ENCODE peak calls at places on chromosomes 12 and 14, in nine cellular contexts. L is breast epithelium, X is sigmoid colon, W is IMR-90, U is body of pancreas, P is heart left ventricle, I is upper lobe of left lung, Q is uterus, S is stomach. M is an unnamed sample. For H3K27me3, the result is how much of the 10 kb centered on the place peaks cover.

GRCh38 chr14:58298880-58299664 is 717 bp downstream of the ARID4A start:
- DNase-seq in I (peak), U (peak), L (peak), S (peak), Q (peak), X (peak), W (no peak), P (peak), M (no peak)

GRCh38 chr14:77303417-77304156 is 17.1 kb downstream of the POMT2 start:
- DNase-seq in I (peak), X (no peak), L (peak), W (peak), P (no peak), Q (no peak), U (no peak), S (no peak), M (no peak)

GRCh38 chr12:20549115-20549719 is 145.9 kb upstream of the SLCO1C1 start:
- DNase-seq in P (no peak), L (no peak), X (peak), Q (peak), S (no peak), U (no peak), W (peak), I (no peak), M (no peak)

GRCh38 chr14:34356267-34356660 is 105.8 kb downstream of the SPTSSA start:
- DNase-seq in S (no peak), Q (no peak), U (no peak), X (no peak), P (no peak), W (peak), I (no peak), L (no peak), M (no peak)

GRCh38 chr14:53356361-53357150 is 203.4 kb upstream of the DDHD1 start:
- DNase-seq in L (no peak), I (no peak), S (no peak), P (no peak), U (no peak), Q (no peak), X (no peak), W (peak), M (no peak)

GRCh38 chr14:68795602-68796417 is 2.9 kb upstream of the ZFP36L1 start:
- DNase-seq in S (peak), P (peak), L (peak), I (peak), Q (peak), X (peak), U (peak), W (peak), M (peak)

GRCh38 chr14:88422036-88422435 is 36.6 kb downstream of the SPATA7 start:
- DNase-seq in W (no peak), Q (no peak), U (no peak), P (no peak), I (no peak), S (no peak), X (no peak), L (no peak), M (no peak)

GRCh38 chr14:49287004-49287403 is 299.2 kb downstream of the RPS29 start:
- DNase-seq in Q (no peak), W (no peak), P (no peak), L (no peak), I (no peak), U (no peak), X (no peak), S (no peak), M (no peak)

GRCh38 chr14:80926706-80927384 is 14.7 kb downstream of the CEP128 start:
- DNase-seq in L (no peak), P (no peak), S (no peak), X (no peak), U (no peak), I (no peak), Q (no peak), W (peak), M (no peak)

GRCh38 chr14:24849471-24849870 is 200.5 kb downstream of the STXBP6 start:
- DNase-seq in Q (no peak), U (no peak), I (no peak), W (peak), X (no peak), S (no peak), P (no peak), L (no peak), M (no peak)

GRCh38 chr12:53232641-53233538 is 881 bp upstream of the RARG start:
- DNase-seq in L (peak), X (peak), Q (no peak), P (peak), S (peak), I (peak), U (peak), W (no peak), M (peak)

GRCh38 chr14:68401855-68402254 is 391.0 kb downstream of the ZFP36L1 start:
- DNase-seq in W (no peak), S (no peak), U (no peak), Q (no peak), L (no peak), P (no peak), I (no peak), X (no peak), M (no peak)

GRCh38 chr12:101941306-101942000 is 64.1 kb downstream of the DRAM1 start:
- DNase-seq in P (no peak), Q (no peak), U (no peak), W (no peak), L (no peak), S (no peak), X (no peak), I (no peak), M (no peak)

GRCh38 chr12:32679910-32680217 is 763 bp downstream of the DNM1L start:
- DNase-seq in S (no peak), U (no peak), P (no peak), L (no peak), Q (no peak), I (no peak), W (no peak), X (no peak), M (no peak)

GRCh38 chr12:96906849-96907664 is at the start of gene NEDD1:
- DNase-seq in P (peak), Q (peak), L (peak), I (peak), W (peak), U (peak), S (peak), X (peak), M (peak)

GRCh38 chr14:100042328-100042727 is 22.9 kb upstream of the EVL start:
- DNase-seq in I (no peak), P (no peak), L (no peak), U (no peak), S (no peak), W (no peak), X (no peak), Q (no peak), M (no peak)

GRCh38 chr14:74255281-74255680 is 16.0 kb downstream of the VSX2 start:
- DNase-seq in Q (no peak), P (no peak), U (no peak), L (no peak), S (no peak), X (no peak), I (no peak), W (no peak), M (no peak)

GRCh38 chr12:71019282-71019831 is 98.8 kb upstream of the PTPRR start:
- DNase-seq in W (no peak), S (no peak), X (no peak), L (no peak), U (no peak), I (peak), P (no peak), Q (no peak), M (no peak)

GRCh38 chr14:74290415-74290814 is 12.3 kb downstream of the ABCD4 start:
- DNase-seq in X (no peak), Q (no peak), S (no peak), U (no peak), L (no peak), W (peak), I (no peak), P (no peak), M (no peak)

GRCh38 chr14:74425525-74426201 is 347 bp downstream of the SYNDIG1L start:
- DNase-seq in L (no peak), U (peak), S (no peak), I (no peak), Q (no peak), W (no peak), P (no peak), X (no peak), M (no peak)

GRCh38 chr12:86712425-86712843 is 456.2 kb upstream of the MGAT4C start:
- DNase-seq in Q (no peak), I (no peak), U (no peak), P (no peak), L (no peak), X (no peak), W (peak), S (no peak), M (no peak)

GRCh38 chr14:45185110-45185814 is 49.5 kb downstream of the FANCM start:
- DNase-seq in X (no peak), P (no peak), Q (no peak), W (peak), S (no peak), I (no peak), U (no peak), L (no peak), M (no peak)

GRCh38 chr12:32115404-32116104 is 8.9 kb downstream of the BICD1 start:
- DNase-seq in I (peak), S (peak), W (peak), Q (peak), L (peak), X (peak), U (peak), P (no peak), M (peak)

GRCh38 chr12:11621797-11622423 is 27.6 kb upstream of the ETV6 start:
- DNase-seq in W (no peak), S (no peak), L (no peak), Q (no peak), I (no peak), X (no peak), P (no peak), U (no peak), M (no peak)

GRCh38 chr12:91952916-91953315 is 192.7 kb downstream of the BTG1 start:
- DNase-seq in S (no peak), X (no peak), L (no peak), I (no peak), W (no peak), U (no peak), P (no peak), Q (no peak), M (no peak)

GRCh38 chr12:58897969-58898368 is 22.3 kb downstream of the LRIG3 start:
- DNase-seq in U (no peak), Q (no peak), W (no peak), X (no peak), L (no peak), S (no peak), P (no peak), I (no peak), M (no peak)

GRCh38 chr12:12684375-12685106 is 11.4 kb downstream of the GPR19 start:
- DNase-seq in U (no peak), L (no peak), W (peak), Q (no peak), S (no peak), I (no peak), X (no peak), P (no peak), M (no peak)

GRCh38 chr14:103378042-103378854 is 7.0 kb upstream of the MARK3 start:
- DNase-seq in Q (no peak), I (no peak), U (no peak), X (no peak), L (no peak), P (no peak), W (no peak), S (no peak), M (no peak)

GRCh38 chr12:123532808-123533649 is 490 bp downstream of the RILPL1 start:
- DNase-seq in U (peak), P (peak), X (peak), I (peak), L (no peak), Q (no peak), S (peak), W (peak), M (peak)

GRCh38 chr12:120181991-120182631 is 12.4 kb downstream of the GCN1 start:
- DNase-seq in S (no peak), P (no peak), L (peak), Q (no peak), U (no peak), I (peak), W (peak), X (no peak), M (no peak)

GRCh38 chr12:63826002-63826585 is 18.4 kb upstream of the SRGAP1 start:
- DNase-seq in L (no peak), P (no peak), I (no peak), U (no peak), X (no peak), W (peak), S (no peak), Q (no peak), M (no peak)

GRCh38 chr12:2974560-2974971 is 15.4 kb downstream of the TEAD4 start:
- DNase-seq in S (no peak), W (peak), I (no peak), P (no peak), Q (no peak), U (no peak), X (no peak), L (no peak), M (no peak)

GRCh38 chr12:47082283-47082962 is 2.7 kb upstream of the AMIGO2 start:
- DNase-seq in U (no peak), L (no peak), S (no peak), X (no peak), P (no peak), W (no peak), I (no peak), Q (no peak), M (no peak)

GRCh38 chr12:47079365-47079893 is at the start of gene PCED1B:
- DNase-seq in X (peak), L (peak), U (peak), P (peak), S (peak), Q (peak), W (peak), I (peak), M (peak)

GRCh38 chr12:47079894-47080724 is at the start of gene AMIGO2:
- DNase-seq in U (peak), I (peak), Q (peak), L (peak), S (peak), X (peak), W (peak), P (peak), M (peak)

GRCh38 chr12:47078733-47079364 is 572 bp upstream of the PCED1B start:
- DNase-seq in X (peak), U (peak), Q (peak), I (peak), P (no peak), W (peak), S (no peak), L (peak), M (no peak)

DNA sequence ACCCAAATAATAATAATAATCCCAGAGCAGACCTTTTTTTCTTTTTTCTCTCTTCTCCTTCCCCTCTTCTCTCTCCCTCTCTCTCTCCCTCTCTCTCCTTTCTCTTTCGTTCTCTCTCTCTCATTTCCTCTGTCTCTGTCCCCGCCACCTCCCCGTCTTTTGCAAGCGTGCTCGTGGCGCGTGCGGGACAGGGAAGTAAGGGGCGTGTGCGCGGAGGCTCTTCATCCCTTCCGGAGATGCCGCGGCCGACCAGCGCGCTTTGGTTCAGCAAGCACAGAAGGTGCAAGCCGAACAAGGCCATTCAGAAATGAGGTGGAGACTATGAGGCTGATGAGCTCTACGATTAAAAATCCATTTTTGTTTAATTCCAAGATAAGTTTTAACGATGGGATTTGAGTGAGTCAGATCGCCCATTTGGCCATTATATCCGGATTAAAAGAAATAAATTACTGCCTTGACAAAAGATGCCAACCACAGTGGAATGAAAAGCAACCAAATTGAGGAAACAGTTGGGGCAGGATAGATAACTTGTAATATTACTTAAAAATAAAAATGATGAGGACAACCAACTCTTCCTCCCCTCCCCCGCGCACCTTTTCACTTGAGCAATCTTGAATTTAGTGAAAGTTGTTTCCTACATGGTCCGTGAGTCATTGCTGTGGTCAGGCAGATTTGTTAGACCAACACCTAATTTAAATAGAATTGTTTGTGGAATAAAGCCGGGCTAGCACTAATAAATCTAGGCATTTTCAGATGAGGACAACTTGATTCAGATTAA is 1.2 kb upstream of the AMIGO2 start:
- DNase-seq in S (peak), X (peak), Q (peak), P (peak), I (peak), U (peak), L (peak), W (peak), M (peak)
- TF ChIP-seq POLR2A in S (no peak), X (no peak), Q (no peak), P (no peak), I (no peak), U (peak), L (no peak), W (no peak), M (no peak)

GRCh38 chr14:75640876-75641275 is 19.8 kb downstream of the ERG28 start:
- DNase-seq in W (no peak), Q (no peak), X (no peak), I (no peak), S (no peak), P (no peak), U (no peak), L (no peak), M (no peak)
- H3K4me3 ChIP-seq in W (no peak), Q (no peak), X (no peak), I (no peak), S (no peak), P (no peak), U (no peak), L (no peak), M (no peak)

GRCh38 chr14:106207316-106207715 is 680.9 kb downstream of the TMEM121 start:
- DNase-seq in I (no peak), P (no peak), S (no peak), U (no peak), X (no peak), W (no peak), L (no peak), Q (no peak), M (no peak)

GRCh38 chr14:106211489-106211888 is 685.1 kb downstream of the TMEM121 start:
- DNase-seq in X (no peak), I (no peak), W (no peak), S (no peak), U (no peak), Q (no peak), L (no peak), P (no peak), M (no peak)

GRCh38 chr14:106208794-106209193 is 682.4 kb downstream of the TMEM121 start:
- DNase-seq in X (no peak), U (no peak), P (no peak), I (no peak), W (no peak), S (no peak), L (no peak), Q (no peak), M (no peak)

GRCh38 chr14:106210650-106211049 is 684.3 kb downstream of the TMEM121 start:
- DNase-seq in L (no peak), U (no peak), S (no peak), P (no peak), W (no peak), I (no peak), Q (no peak), X (no peak), M (no peak)

DNA sequence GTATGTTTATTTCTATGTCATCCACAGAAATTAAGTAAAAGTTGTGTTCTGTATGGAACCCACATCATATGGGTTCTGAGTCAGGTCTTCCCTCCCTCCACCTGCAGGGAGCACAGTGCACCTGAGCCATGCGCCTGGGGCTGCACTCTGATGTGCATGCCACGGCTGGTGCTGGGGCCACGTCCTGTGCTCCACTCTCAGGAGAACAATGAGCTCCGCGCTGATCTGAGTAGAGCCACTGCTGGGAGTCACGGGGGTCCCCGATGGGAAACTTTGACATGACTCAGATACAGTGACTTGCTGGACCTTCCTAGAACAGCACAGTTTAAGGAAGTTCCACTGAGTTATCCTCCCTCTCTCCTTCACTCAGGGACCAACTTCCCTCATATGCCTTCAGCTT is 683.4 kb downstream of the TMEM121 start:
- DNase-seq in W (no peak), I (no peak), U (no peak), P (no peak), L (no peak), X (no peak), S (no peak), Q (no peak), M (no peak)
- H3K27me3 ChIP-seq in W (under half), I (under half), U (under half), P (under half), L (under half), X (under half), S (under half), Q (under half), M (under half)

DNA sequence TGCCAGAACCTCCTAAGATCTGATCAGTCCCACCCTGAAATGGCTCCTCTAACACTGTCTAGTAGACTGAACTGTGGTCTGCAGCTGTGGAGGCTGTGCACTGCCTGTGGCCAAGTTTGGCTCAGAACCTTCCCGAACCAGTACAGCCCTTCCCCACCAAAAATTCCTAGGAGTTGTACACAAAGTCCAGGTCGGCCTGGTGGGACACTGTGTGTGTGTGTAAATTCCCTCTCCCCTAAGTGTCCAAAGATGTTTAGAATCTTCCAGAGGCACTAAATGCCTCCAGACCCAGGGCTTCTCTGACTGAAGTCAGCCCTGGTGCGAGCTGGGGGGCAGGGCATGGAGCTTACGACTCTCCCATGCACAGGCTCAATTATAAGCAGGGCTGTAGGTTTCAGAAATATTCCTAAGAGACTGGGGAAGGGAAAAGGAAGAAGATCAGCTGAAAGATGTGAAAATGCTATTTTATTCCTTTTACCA is 107.0 kb upstream of the ATF7IP start:
- DNase-seq in W (peak), Q (peak), I (no peak), X (no peak), L (no peak), U (peak), S (no peak), P (no peak), M (no peak)
- TF ChIP-seq POLR2A in W (no peak), Q (no peak), I (no peak), X (no peak), L (no peak), U (no peak), S (no peak), P (no peak), M (no peak)

DNA sequence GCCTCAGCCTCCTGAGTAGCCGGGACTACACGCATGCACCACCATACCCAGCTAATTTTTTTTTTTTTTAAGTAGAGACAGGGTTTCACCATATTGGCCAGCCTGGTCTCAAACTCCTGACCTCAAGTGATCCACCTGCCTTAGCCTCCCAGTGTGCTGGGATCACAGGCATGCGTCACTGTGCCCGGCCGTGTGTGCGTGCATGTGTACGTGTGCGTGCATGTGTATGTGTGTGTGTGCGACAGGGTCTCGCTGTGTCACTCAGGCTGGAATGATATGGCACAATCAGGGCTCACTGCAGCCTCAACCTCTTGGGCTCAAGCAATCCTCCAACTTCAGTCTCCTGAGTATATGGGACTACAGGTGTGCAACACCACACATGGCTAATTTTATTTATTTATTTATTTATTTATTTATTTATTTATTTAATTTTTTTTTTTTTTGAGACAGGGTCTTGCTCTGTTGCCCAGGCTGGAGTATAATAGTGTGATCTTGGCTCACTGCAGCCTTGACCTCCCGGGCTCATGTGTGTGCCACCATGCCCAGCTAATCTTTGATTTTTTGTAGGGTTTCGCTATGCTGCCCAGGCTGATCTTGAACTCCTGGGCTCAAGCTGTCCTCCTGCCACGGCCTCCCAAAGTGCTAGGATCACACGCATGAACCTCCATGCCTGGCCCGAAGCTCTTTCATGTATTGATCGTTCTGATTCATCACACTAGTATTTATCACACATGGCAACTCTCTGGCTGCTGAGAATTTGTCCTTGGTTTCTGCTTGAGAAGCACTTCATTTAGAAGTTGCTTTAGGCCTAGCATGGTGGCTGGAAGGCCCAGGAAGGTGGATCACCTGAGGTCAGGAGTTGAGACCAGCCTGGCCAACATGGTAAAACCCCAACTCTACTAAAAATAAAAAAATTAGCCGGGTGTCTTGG is 35.9 kb upstream of the CLIP1 start:
- DNase-seq in P (no peak), W (no peak), U (peak), L (no peak), X (peak), S (no peak), I (no peak), Q (no peak), M (no peak)
- H3K4me3 ChIP-seq in P (no peak), W (no peak), U (no peak), L (no peak), X (no peak), S (no peak), I (no peak), Q (no peak), M (no peak)